ENCODE peak calls at places on chromosomes 2 and 18, in five cellular contexts. R is Right ventricle myocardium superior; A is sigmoid colon; E is activated CD8-positive, alpha-beta memory T cell treated with anti-CD3 and anti-CD28 coated beads for 48 hours; F is foreskin fibroblast. J is an unnamed sample.

GRCh38 chr2:177265386-177265690 is 811 bp upstream of the NFE2L2 start:
- DNase-seq in E (no peak), A (no peak), F (peak; percentile 77), R (peak; percentile 80), J (no peak)

GRCh38 chr18:51107594-51108305 is 77.7 kb downstream of the SMAD4 start:
- DNase-seq in R (no peak), F (no peak), E (no peak), A (no peak), J (no peak)

GRCh38 chr2:143230506-143231256 is 101.5 kb downstream of the ARHGAP15 start:
- DNase-seq in R (no peak), F (no peak), E (no peak), A (no peak), J (no peak)

GRCh38 chr2:160459543-160460332 is 33.9 kb downstream of the RBMS1 start:
- DNase-seq in R (no peak), F (no peak), E (no peak), A (no peak), J (no peak)

GRCh38 chr2:241074065-241074818 is 27.8 kb downstream of the MTERF4 start:
- DNase-seq in R (no peak), A (peak; percentile 48), E (no peak), F (no peak), J (no peak)

GRCh38 chr2:100639588-100640195 is 76.9 kb downstream of the PDCL3 start:
- DNase-seq in A (no peak), E (no peak), R (no peak), F (no peak), J (no peak)

GRCh38 chr2:196437626-196438025 is 201.9 kb upstream of the CCDC150 start:
- DNase-seq in F (no peak), R (no peak), E (no peak), A (no peak), J (no peak)

GRCh38 chr2:20633794-20634259 is 17.1 kb downstream of the HS1BP3 start:
- DNase-seq in F (no peak), A (peak; percentile 88), E (no peak), R (peak; percentile 59), J (no peak)

GRCh38 chr2:27379840-27380625 is 501 bp downstream of the ZNF513 start:
- DNase-seq in A (peak; percentile 88), E (no peak), R (peak; percentile 85), F (peak; percentile 60), J (peak; percentile 33)

GRCh38 chr2:161085041-161085598 is 75.1 kb upstream of the TANK start:
- DNase-seq in E (no peak), R (no peak), F (no peak), A (no peak), J (no peak)